ENCODE peak calls at places on chromosomes 11 and 22, in seven cellular contexts. W is A549, Q is IMR-90, H is heart left ventricle, S is right lobe of liver, X is uterus, K is lower leg skin. G is an unnamed sample.

GRCh38 chr11:46356911-46357482 is 9.7 kb downstream of the DGKZ start:
- DNase-seq in W (no peak), Q (peak), H (no peak), S (no peak), X (no peak), K (no peak), G (no peak)

GRCh38 chr11:59680287-59681154 is 11.7 kb upstream of the PATL1 start:
- DNase-seq in W (peak), Q (peak), H (peak), S (peak), X (peak), K (peak), G (peak)

GRCh38 chr11:134393638-134394037 is 18.4 kb downstream of the B3GAT1 start:
- DNase-seq in W (peak), Q (no peak), H (no peak), S (no peak), X (no peak), K (no peak), G (no peak)

GRCh38 chr22:26708256-26709009 is 51.0 kb downstream of the MIAT start:
- DNase-seq in W (no peak), Q (no peak), H (no peak), S (no peak), X (no peak), K (no peak), G (no peak)

GRCh38 chr11:469684-470667 is 19.9 kb downstream of the PTDSS2 start:
- DNase-seq in W (peak), Q (peak), H (no peak), S (peak), X (peak), K (peak), G (no peak)

GRCh38 chr22:17366329-17366728 is 2.9 kb upstream of the CECR2 start:
- DNase-seq in W (no peak), Q (no peak), H (no peak), S (no peak), X (no peak), K (no peak), G (no peak)

GRCh38 chr11:73426184-73426845 is 50.1 kb downstream of the RELT start:
- DNase-seq in W (no peak), Q (peak), H (no peak), S (no peak), X (no peak), K (no peak), G (no peak)

GRCh38 chr11:14413307-14414072 is 54.5 kb upstream of the RRAS2 start:
- DNase-seq in W (no peak), Q (peak), H (peak), S (no peak), X (peak), K (no peak), G (no peak)

GRCh38 chr11:35629914-35630313 is 11.7 kb downstream of the FJX1 start:
- DNase-seq in W (peak), Q (peak), H (no peak), S (no peak), X (no peak), K (no peak), G (no peak)

GRCh38 chr11:28657378-28658030 is 549.3 kb downstream of the METTL15 start:
- DNase-seq in W (no peak), Q (peak), H (no peak), S (no peak), X (no peak), K (no peak), G (no peak)

GRCh38 chr11:133825156-133825555 is 20.2 kb downstream of the SPATA19 start:
- DNase-seq in W (no peak), Q (no peak), H (no peak), S (no peak), X (no peak), K (no peak), G (no peak)

GRCh38 chr11:72014761-72015320 is 16.1 kb downstream of the IL18BP start:
- DNase-seq in W (no peak), Q (no peak), H (no peak), S (no peak), X (no peak), K (no peak), G (no peak)

GRCh38 chr11:76655466-76656086 is 15.0 kb downstream of the LRRC32 start:
- DNase-seq in W (no peak), Q (no peak), H (no peak), S (no peak), X (no peak), K (no peak), G (no peak)

GRCh38 chr11:72240461-72241289 is 3.3 kb downstream of the PHOX2A start:
- DNase-seq in W (no peak), Q (no peak), H (no peak), S (peak), X (no peak), K (no peak), G (no peak)

GRCh38 chr11:60915250-60915914 is 1.4 kb downstream of the TMEM109 start:
- DNase-seq in W (peak), Q (peak), H (peak), S (no peak), X (peak), K (peak), G (peak)

GRCh38 chr11:60912223-60912850 is 1.6 kb upstream of the TMEM109 start:
- DNase-seq in W (no peak), Q (no peak), H (no peak), S (no peak), X (no peak), K (no peak), G (no peak)

GRCh38 chr11:60914620-60915249 is 777 bp downstream of the TMEM109 start:
- DNase-seq in W (peak), Q (peak), H (no peak), S (peak), X (no peak), K (no peak), G (no peak)

GRCh38 chr11:60912851-60913550 is 957 bp upstream of the TMEM109 start:
- DNase-seq in W (no peak), Q (no peak), H (no peak), S (no peak), X (no peak), K (no peak), G (no peak)

DNA sequence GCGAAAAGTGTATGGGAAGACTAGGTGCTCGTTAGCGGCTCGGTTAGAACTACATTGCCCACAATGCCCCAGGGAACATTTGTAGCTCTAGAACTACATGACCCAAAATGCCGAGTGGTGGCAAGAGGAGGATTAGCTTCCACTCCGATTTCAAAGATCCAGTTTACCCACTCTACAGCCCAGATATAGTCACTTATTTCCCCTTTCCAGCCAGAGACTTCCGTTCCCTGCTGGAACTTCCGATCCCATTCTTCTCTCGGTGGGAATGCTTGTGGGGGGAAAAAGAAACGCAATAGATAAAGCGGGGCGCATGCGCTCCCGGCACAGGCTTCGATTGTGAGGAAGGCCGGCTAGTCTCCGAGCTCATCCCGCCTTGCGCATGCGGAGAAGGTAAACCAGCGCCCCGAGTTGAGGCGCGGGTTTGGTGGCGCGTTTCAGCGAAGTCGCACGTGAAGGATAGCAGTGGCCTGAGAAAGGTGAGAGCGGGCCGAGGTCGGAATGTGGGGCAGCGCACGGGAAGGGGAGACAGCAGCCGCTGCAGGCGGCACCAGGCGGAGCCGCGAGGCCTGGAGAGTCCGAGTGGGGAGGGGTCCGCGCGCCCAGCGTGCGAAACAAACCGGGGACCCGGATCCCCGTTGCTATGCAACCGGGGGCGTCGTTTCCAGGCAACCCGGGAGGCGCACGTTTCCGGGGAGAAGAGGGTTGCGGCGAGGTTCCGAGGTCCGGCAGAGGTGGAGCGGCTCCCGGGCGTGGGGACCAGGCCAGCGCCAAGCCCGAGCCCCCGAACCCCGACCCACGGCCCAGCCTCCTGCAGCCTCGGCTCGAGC is at the start of gene TMEM109:
- DNase-seq in W (peak), Q (peak), H (peak), S (peak), X (peak), K (peak), G (peak)
- TF ChIP-seq POLR2A in W (peak), Q (peak), H (no peak), S (peak), X (peak), K (no peak), G (peak)

DNA sequence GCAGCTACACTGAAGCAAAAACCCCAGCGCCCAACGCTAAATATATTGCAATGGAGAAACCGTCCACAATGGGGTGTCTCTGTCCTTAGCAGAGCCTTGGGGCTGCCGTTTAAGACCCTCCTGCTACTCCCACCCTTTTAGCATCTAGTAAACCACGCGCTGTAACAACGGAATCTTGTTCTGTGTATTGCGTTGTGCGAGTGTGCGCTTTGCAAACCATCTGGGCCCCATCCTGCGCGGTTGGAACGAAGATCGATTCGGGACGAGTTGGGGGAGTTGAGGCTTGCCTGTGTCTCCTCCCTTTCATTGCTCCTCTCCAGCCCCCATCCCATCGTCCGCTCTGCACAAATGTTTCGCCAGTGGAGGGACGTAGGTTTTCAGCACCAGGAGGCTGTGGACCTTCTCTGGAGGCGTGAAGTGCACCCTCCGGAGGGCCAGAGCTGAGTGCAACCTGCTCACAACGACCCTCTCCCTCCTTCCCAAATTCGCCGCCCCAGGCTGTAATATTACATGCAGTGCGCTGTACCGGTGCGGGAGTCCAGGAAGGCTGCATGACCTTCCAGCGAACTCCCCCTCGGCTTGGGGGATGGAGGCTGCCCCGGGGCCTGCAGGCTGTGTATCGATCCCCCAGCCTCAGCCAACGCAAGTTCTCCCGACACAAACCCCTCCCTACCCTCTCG is 1.6 kb upstream of the KMT2A start:
- DNase-seq in W (no peak), Q (peak), H (peak), S (peak), X (peak), K (peak), G (no peak)
- TF ChIP-seq POLR2A in W (no peak), Q (no peak), H (no peak), S (no peak), X (no peak), K (no peak), G (no peak)

GRCh38 chr11:62621567-62622470 is at the start of gene B3GAT3:
- DNase-seq in W (peak), Q (peak), H (peak), S (peak), X (peak), K (peak), G (peak)
- TF ChIP-seq POLR2A in W (peak), Q (peak), H (no peak), S (peak), X (peak), K (no peak), G (peak)

GRCh38 chr11:70203749-70204465 is 811 bp downstream of the FADD start:
- DNase-seq in W (peak), Q (peak), H (peak), S (peak), X (peak), K (peak), G (peak)
- TF ChIP-seq POLR2A in W (no peak), Q (peak), H (no peak), S (peak), X (no peak), K (no peak), G (no peak)

G was measured in GM12891.